ENCODE peak calls at places on chromosome 2, in seven cellular contexts. One of them, this sample, is unnamed. For H3K4me1, the result is how much of the 10 kb centered on the place peaks cover.

GRCh38 chr2:153584244-153584643 is 105.7 kb upstream of the RPRM start:
- DNase-seq in HCT116: no peak
- DNase-seq in SK-N-SH: no peak
- DNase-seq in HepG2: no peak
- DNase-seq in H1: no peak
- DNase-seq in GM12878: no peak
- DNase-seq in K562: no peak
- DNase-seq in this sample: no peak

GRCh38 chr2:202317080-202317859 is 51.7 kb downstream of the NOP58 start:
- DNase-seq in H1: no peak
- DNase-seq in HCT116: peak
- DNase-seq in SK-N-SH: peak
- DNase-seq in HepG2: no peak
- DNase-seq in K562: no peak
- DNase-seq in GM12878: no peak
- DNase-seq in this sample: no peak

GRCh38 chr2:25251461-25252273 is 83.3 kb upstream of the POMC start:
- DNase-seq in HCT116: no peak
- DNase-seq in H1: no peak
- DNase-seq in GM12878: no peak
- DNase-seq in K562: peak
- DNase-seq in SK-N-SH: peak
- DNase-seq in HepG2: peak
- DNase-seq in this sample: peak

GRCh38 chr2:33457588-33458247 is 18.7 kb upstream of the RASGRP3 start:
- DNase-seq in HCT116: no peak
- DNase-seq in HepG2: no peak
- DNase-seq in K562: peak
- DNase-seq in H1: no peak
- DNase-seq in SK-N-SH: no peak
- DNase-seq in GM12878: no peak
- DNase-seq in this sample: no peak

GRCh38 chr2:172260379-172260778 is 157.7 kb upstream of the DLX2 start:
- DNase-seq in HepG2: no peak
- DNase-seq in HCT116: no peak
- DNase-seq in SK-N-SH: no peak
- DNase-seq in GM12878: no peak
- DNase-seq in K562: no peak
- DNase-seq in H1: no peak
- DNase-seq in this sample: no peak

GRCh38 chr2:660477-661214 is 16.6 kb downstream of the TMEM18 start:
- DNase-seq in GM12878: no peak
- DNase-seq in H1: peak
- DNase-seq in HepG2: no peak
- DNase-seq in SK-N-SH: no peak
- DNase-seq in K562: no peak
- DNase-seq in HCT116: no peak
- DNase-seq in this sample: no peak

GRCh38 chr2:223618172-223619035 is 16.2 kb upstream of the SCG2 start:
- DNase-seq in SK-N-SH: no peak
- DNase-seq in HepG2: no peak
- DNase-seq in GM12878: no peak
- DNase-seq in K562: no peak
- DNase-seq in HCT116: no peak
- DNase-seq in H1: peak
- DNase-seq in this sample: peak

GRCh38 chr2:126883661-126884030 is 15.0 kb upstream of the TEX51 start:
- DNase-seq in H1: no peak
- DNase-seq in HCT116: no peak
- DNase-seq in HepG2: no peak
- DNase-seq in SK-N-SH: no peak
- DNase-seq in K562: no peak
- DNase-seq in GM12878: no peak
- DNase-seq in this sample: no peak

GRCh38 chr2:223166975-223167650 is 115.1 kb downstream of the KCNE4 start:
- DNase-seq in SK-N-SH: no peak
- DNase-seq in GM12878: peak
- DNase-seq in HCT116: no peak
- DNase-seq in K562: no peak
- DNase-seq in H1: no peak
- DNase-seq in HepG2: no peak
- DNase-seq in this sample: no peak

GRCh38 chr2:143981428-143981827 is 538.5 kb downstream of the ZEB2 start:
- DNase-seq in SK-N-SH: no peak
- DNase-seq in HepG2: no peak
- DNase-seq in GM12878: no peak
- DNase-seq in HCT116: no peak
- DNase-seq in H1: no peak
- DNase-seq in K562: no peak
- DNase-seq in this sample: no peak

GRCh38 chr2:27940090-27940671 is 49.7 kb downstream of the BABAM2 start:
- DNase-seq in HepG2: no peak
- DNase-seq in GM12878: no peak
- DNase-seq in K562: no peak
- DNase-seq in SK-N-SH: no peak
- DNase-seq in H1: no peak
- DNase-seq in HCT116: no peak
- DNase-seq in this sample: no peak

GRCh38 chr2:191845876-191846786 is 757 bp downstream of the CAVIN2 start:
- DNase-seq in HCT116: no peak
- DNase-seq in SK-N-SH: no peak
- DNase-seq in HepG2: peak
- DNase-seq in K562: peak
- DNase-seq in GM12878: no peak
- DNase-seq in H1: no peak
- DNase-seq in this sample: no peak

GRCh38 chr2:73999881-74000597 is 15.3 kb downstream of the TET3 start:
- DNase-seq in SK-N-SH: no peak
- DNase-seq in K562: no peak
- DNase-seq in HepG2: no peak
- DNase-seq in HCT116: no peak
- DNase-seq in H1: no peak
- DNase-seq in GM12878: no peak
- DNase-seq in this sample: no peak

DNA sequence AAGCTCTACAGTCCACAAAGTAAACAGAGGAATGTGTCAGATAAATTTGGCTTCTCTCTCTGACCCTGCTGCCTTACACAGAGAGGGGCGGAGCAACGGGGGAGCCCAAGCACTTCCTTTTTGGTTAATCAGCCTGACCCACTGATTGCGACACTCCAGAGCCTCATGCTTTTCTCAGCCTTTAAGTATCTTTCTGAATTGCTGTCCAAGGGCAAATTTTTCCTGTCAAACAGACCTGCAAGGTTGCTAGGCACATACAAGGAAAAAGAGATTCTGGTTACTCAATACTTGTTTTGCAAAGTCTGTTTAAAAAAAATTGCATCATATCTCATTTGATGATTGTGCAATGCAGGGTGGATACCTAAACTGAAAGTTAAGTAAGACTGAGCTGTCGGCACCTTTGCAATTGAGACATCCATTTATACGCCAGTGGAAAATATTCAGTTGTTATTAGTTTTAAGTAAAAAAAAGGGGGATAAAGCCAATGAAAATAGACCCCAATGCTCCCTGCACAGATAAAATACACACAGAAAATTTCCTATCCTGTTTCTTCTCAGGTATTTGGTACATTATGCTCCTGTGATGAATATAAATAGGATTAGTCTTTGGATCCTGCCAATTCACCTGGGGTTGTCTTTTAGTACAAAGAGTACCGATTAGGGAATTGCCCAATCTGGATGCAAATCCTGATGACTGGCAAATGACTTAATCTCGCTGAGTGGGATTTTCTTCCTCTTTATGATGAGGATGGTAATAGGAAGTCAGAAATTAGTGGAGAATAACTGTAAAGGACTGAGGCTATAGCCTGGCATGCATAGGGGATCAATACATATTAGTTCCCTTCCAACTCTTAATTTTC is 260.2 kb upstream of the TRIB2 start:
- DNase-seq in HCT116: peak
- DNase-seq in SK-N-SH: no peak
- DNase-seq in K562: peak
- DNase-seq in HepG2: peak
- DNase-seq in H1: no peak
- DNase-seq in GM12878: peak
- DNase-seq in this sample: no peak
- H3K9ac ChIP-seq in HCT116: no peak
- H3K9ac ChIP-seq in SK-N-SH: no peak
- H3K9ac ChIP-seq in K562: peak
- H3K9ac ChIP-seq in HepG2: no peak
- H3K9ac ChIP-seq in H1: no peak
- H3K9ac ChIP-seq in GM12878: no peak
- H3K9ac ChIP-seq in this sample: no peak

DNA sequence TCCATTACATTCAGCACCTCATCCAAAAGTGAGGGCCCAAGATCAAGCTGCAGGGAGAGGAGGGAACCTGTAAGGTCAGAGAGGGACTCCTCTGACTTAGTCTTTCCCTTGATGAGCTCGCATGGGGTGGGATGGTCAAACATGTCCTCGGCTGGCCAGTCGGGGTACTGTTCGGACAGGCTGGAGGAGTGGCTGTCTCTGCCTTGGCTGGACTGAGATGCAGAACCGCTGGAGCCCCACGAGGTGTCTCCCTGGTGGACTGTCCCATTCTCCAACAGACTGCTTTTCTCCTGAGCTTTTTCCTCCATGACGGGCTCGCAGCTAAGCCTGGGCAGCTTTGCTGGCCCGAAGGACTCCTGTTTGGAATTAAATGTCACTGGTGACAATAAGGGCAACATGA is 25.6 kb downstream of the CDC42EP3 start:
- DNase-seq in K562: peak
- DNase-seq in GM12878: no peak
- DNase-seq in HepG2: peak
- DNase-seq in H1: no peak
- DNase-seq in HCT116: no peak
- DNase-seq in SK-N-SH: no peak
- DNase-seq in this sample: no peak
- H3K4me1 ChIP-seq in K562: under half
- H3K4me1 ChIP-seq in GM12878: under half
- H3K4me1 ChIP-seq in HepG2: under half
- H3K4me1 ChIP-seq in H1: under half
- H3K4me1 ChIP-seq in HCT116: under half
- H3K4me1 ChIP-seq in SK-N-SH: half or more
- H3K4me1 ChIP-seq in this sample: under half

GRCh38 chr2:196742685-196743084 is 56.8 kb downstream of the GTF3C3 start:
- DNase-seq in SK-N-SH: no peak
- DNase-seq in HCT116: no peak
- DNase-seq in K562: no peak
- DNase-seq in HepG2: no peak
- DNase-seq in H1: no peak
- DNase-seq in GM12878: no peak
- DNase-seq in this sample: no peak
- TF ChIP-seq YY1 in SK-N-SH: no peak
- TF ChIP-seq YY1 in HCT116: no peak
- TF ChIP-seq YY1 in K562: no peak
- TF ChIP-seq YY1 in HepG2: no peak
- TF ChIP-seq YY1 in H1: no peak
- TF ChIP-seq YY1 in GM12878: no peak
- TF ChIP-seq YY1 in this sample: no peak

GRCh38 chr2:203341741-203342310 is 13.6 kb downstream of the ABI2 start:
- DNase-seq in SK-N-SH: no peak
- DNase-seq in K562: no peak
- DNase-seq in H1: no peak
- DNase-seq in HepG2: no peak
- DNase-seq in GM12878: no peak
- DNase-seq in HCT116: no peak
- DNase-seq in this sample: no peak
- H3K9ac ChIP-seq in SK-N-SH: no peak
- H3K9ac ChIP-seq in K562: no peak
- H3K9ac ChIP-seq in H1: no peak
- H3K9ac ChIP-seq in HepG2: no peak
- H3K9ac ChIP-seq in GM12878: no peak
- H3K9ac ChIP-seq in HCT116: no peak
- H3K9ac ChIP-seq in this sample: no peak